ENCODE peak calls at places on chromosome 5, in eight cellular contexts. B is psoas muscle, T is heart left ventricle, I is A673, S is K562, N is GM23248, Z is heart right ventricle, M is OCI-LY7. E is an unnamed sample. For H3K9me3, the result is how much of the 10 kb centered on the place peaks cover.

GRCh38 chr5:106880656-106881055 is 790.1 kb downstream of the EFNA5 start:
- DNase-seq in I (no peak), Z (no peak), N (no peak), B (no peak), M (no peak), T (no peak), S (no peak), E (no peak)

GRCh38 chr5:36305571-36306326 is 4.0 kb upstream of the RANBP3L start:
- DNase-seq in I (peak), T (peak), Z (peak), N (peak), B (peak), M (peak), S (no peak), E (no peak)

GRCh38 chr5:21820527-21820926 is 1032.6 kb downstream of the CDH12 start:
- DNase-seq in Z (no peak), B (no peak), S (no peak), I (peak), N (no peak), M (no peak), T (no peak), E (no peak)

GRCh38 chr5:151250346-151251000 is 2.5 kb upstream of the GM2A start:
- DNase-seq in Z (no peak), T (no peak), I (no peak), S (no peak), N (no peak), B (no peak), M (no peak), E (no peak)

GRCh38 chr5:148912714-148913398 is 86.4 kb downstream of the ADRB2 start:
- DNase-seq in N (peak), M (no peak), Z (no peak), B (no peak), I (peak), T (no peak), S (no peak), E (no peak)

GRCh38 chr5:149646564-149646963 is 65.3 kb downstream of the ARHGEF37 start:
- DNase-seq in M (peak), Z (no peak), S (peak), T (no peak), I (peak), B (no peak), N (no peak), E (peak)

GRCh38 chr5:155308289-155308688 is 294.7 kb downstream of the KIF4B start:
- DNase-seq in Z (no peak), B (no peak), N (no peak), I (no peak), T (no peak), M (no peak), S (no peak), E (no peak)

GRCh38 chr5:42888771-42889170 is 77.1 kb upstream of the SELENOP start:
- DNase-seq in I (no peak), M (no peak), Z (no peak), S (no peak), B (no peak), T (no peak), N (no peak), E (no peak)

GRCh38 chr5:158992104-158992740 is 107.5 kb downstream of the EBF1 start:
- DNase-seq in Z (no peak), B (no peak), M (no peak), I (peak), T (no peak), N (peak), S (no peak), E (no peak)

GRCh38 chr5:160245506-160246100 is 16.3 kb downstream of the FABP6 start:
- DNase-seq in I (no peak), S (no peak), Z (no peak), N (no peak), T (no peak), M (no peak), B (no peak), E (no peak)

GRCh38 chr5:118450924-118451332 is 537.4 kb downstream of the DTWD2 start:
- DNase-seq in Z (no peak), B (no peak), I (peak), T (no peak), S (no peak), M (no peak), N (no peak), E (no peak)

GRCh38 chr5:10264569-10264968 is 14.5 kb downstream of the CCT5 start:
- DNase-seq in S (no peak), B (no peak), N (peak), I (no peak), T (no peak), M (no peak), Z (no peak), E (no peak)

GRCh38 chr5:158115468-158115867 is 256.5 kb upstream of the CLINT1 start:
- DNase-seq in B (no peak), M (no peak), Z (no peak), S (no peak), N (peak), T (no peak), I (no peak), E (no peak)

GRCh38 chr5:31587546-31587945 is 51.4 kb upstream of the PDZD2 start:
- DNase-seq in T (no peak), I (no peak), S (no peak), B (no peak), M (no peak), Z (no peak), N (no peak), E (no peak)

GRCh38 chr5:79702606-79703380 is 13.2 kb downstream of the CMYA5 start:
- DNase-seq in N (peak), I (peak), M (peak), Z (no peak), T (peak), B (peak), S (peak), E (no peak)

GRCh38 chr5:170523129-170523497 is 19.3 kb downstream of the KCNIP1 start:
- DNase-seq in I (peak), N (peak), B (no peak), S (no peak), M (no peak), Z (no peak), T (no peak), E (no peak)

GRCh38 chr5:144125163-144125726 is 45.2 kb downstream of the YIPF5 start:
- DNase-seq in I (no peak), T (no peak), M (no peak), S (no peak), B (no peak), N (no peak), Z (no peak), E (no peak)

GRCh38 chr5:3311443-3311842 is 284.2 kb upstream of the IRX1 start:
- DNase-seq in Z (no peak), N (no peak), M (no peak), T (no peak), I (no peak), B (no peak), S (no peak), E (no peak)

GRCh38 chr5:98771389-98772109 is 1.9 kb upstream of the RGMB start:
- DNase-seq in N (peak), I (peak), Z (no peak), M (peak), B (no peak), T (peak), S (peak), E (peak)

GRCh38 chr5:68392608-68393007 is 177.1 kb downstream of the PIK3R1 start:
- DNase-seq in N (no peak), M (peak), T (no peak), B (no peak), S (no peak), Z (no peak), I (no peak), E (no peak)

GRCh38 chr5:135016926-135017325 is 17.1 kb downstream of the PITX1 start:
- DNase-seq in T (peak), S (no peak), N (no peak), M (no peak), I (no peak), B (peak), Z (no peak), E (peak)

GRCh38 chr5:73438048-73438896 is 10.3 kb downstream of the FOXD1 start:
- DNase-seq in T (no peak), I (no peak), B (no peak), Z (no peak), S (no peak), M (no peak), N (peak), E (no peak)

GRCh38 chr5:79561525-79561893 is 47.6 kb upstream of the HOMER1 start:
- DNase-seq in B (no peak), M (no peak), S (no peak), Z (no peak), T (no peak), N (no peak), I (no peak), E (no peak)

DNA sequence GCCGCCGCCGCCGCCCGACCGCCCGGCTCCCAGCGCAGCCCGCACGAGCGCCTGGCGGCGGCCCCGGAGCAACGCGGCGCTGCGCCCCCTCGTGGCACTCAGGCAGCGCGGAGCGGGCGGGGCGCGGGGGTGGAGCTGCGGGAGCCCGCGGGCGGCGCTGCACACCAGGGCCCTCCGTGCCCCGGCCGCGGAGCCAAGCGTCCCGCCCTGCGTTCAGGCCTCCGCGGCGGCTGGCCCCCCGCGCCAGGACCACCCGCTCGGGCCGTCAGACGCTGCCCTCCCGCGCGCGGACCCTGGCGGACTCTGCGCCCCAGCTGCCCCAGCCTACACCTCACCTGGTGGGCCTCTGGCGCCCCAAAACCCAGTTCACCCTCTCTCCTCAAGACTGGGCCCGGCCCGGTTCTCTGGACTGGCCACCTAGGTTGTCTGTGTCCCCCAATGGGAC is at the start of gene RASGEF1C:
- DNase-seq in I (peak), T (peak), S (peak), M (no peak), N (peak), B (peak), Z (peak), E (no peak)
- H3K4me3 ChIP-seq in I (peak), T (peak), S (peak), M (no peak), N (peak), B (peak), Z (peak), E (peak)

DNA sequence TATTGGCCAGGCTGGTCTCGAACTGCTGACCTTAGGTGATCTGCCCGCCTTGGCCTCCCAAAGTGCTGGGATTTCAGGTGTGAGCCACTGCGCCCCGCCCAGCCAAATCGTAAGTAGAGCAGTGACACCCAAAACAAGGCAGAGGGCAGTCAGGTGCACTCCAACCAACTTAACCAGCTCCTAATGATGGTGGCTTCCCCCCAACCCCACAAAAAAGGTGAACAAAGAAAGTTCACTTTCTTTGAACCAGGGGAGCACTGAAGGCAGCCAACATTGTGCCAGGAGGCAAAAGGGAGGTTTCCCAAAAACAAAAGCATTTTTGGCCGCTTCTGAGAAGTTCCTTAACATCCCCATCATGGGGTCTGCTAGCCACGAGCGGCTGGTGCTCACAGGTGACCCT is 9.6 kb downstream of the GMCL2 start:
- DNase-seq in I (no peak), N (no peak), B (no peak), T (no peak), M (no peak), S (no peak), Z (no peak), E (no peak)
- H3K27ac ChIP-seq in I (no peak), N (no peak), B (no peak), T (no peak), M (no peak), S (no peak), Z (no peak), E (no peak)

DNA sequence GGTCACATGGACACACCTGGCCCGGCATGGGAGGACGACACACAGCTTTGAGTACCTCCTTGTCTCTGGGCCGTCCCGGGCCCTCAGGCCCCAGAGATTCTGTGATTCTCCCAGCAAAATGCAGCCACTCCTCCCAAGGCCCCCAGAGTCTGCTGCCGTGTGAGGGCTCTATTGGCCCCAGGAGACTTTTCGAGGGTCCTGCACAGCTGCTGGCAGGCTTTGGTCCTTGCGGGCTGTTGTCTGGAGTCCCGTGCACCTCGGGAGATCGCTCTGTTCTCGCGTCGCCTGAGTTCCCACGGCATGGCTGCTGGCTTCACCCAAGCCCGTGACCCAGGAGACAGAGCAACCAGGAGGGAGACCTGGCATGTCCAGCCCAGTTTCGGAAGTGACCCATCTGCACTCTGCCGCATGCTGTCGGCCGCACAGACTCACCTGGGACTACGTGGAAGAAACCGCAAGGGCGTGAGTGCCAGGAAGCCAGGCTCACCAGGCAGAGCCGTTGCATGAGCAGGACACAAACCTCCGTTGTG is 46.8 kb upstream of the NKD2 start:
- DNase-seq in M (no peak), Z (no peak), T (no peak), I (no peak), S (no peak), N (no peak), B (peak), E (no peak)
- H3K9me3 ChIP-seq in M (under half), Z (under half), T (under half), I (under half), S (under half), N (under half), B (under half), E (under half)

GRCh38 chr5:527646-528591 is 3.7 kb upstream of the SLC9A3 start:
- DNase-seq in S (no peak), B (no peak), Z (peak), T (no peak), N (no peak), M (no peak), I (no peak), E (no peak)
- H3K4me3 ChIP-seq in S (no peak), B (no peak), Z (no peak), T (no peak), N (no peak), M (no peak), I (no peak), E (no peak)

DNA sequence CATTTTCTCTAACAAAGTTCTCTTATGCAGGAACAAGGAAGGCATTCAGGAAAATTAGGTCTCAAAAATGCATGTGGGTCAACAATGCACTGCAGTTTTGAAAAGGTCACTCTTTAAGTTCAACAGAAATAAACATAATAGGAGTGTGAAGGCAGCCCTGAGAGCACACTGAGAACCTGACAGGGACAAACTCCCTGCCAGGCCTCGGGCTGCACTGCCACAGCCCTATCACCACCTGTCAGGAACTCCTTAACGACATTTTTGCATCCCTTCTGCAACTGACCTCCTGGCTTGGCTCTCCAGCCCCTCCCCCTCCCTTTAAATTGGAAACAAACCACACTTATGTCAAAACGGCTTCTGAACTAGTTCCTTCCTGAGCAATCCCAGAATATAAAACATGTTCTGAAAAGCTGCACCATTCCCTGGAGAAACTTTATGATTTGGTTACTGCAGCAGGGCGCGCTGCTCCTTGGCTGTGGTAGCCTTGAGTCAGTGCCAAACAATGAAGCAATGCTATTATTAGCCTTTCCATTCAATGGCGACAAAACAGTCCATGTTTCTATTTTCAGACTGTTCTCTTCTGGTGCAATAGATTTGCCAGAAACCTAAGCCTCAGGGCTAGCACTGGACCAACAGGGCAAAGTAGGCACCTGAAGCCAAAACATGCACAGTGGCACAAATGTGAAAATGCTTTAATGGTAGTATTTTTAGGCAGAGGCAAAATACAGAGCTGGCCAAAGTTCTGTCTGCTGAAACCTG is 160.1 kb upstream of the ZNF608 start:
- DNase-seq in M (peak), B (peak), I (peak), Z (peak), N (peak), T (peak), S (no peak), E (peak)
- H3K27ac ChIP-seq in M (no peak), B (peak), I (no peak), Z (peak), N (no peak), T (peak), S (no peak), E (peak)

DNA sequence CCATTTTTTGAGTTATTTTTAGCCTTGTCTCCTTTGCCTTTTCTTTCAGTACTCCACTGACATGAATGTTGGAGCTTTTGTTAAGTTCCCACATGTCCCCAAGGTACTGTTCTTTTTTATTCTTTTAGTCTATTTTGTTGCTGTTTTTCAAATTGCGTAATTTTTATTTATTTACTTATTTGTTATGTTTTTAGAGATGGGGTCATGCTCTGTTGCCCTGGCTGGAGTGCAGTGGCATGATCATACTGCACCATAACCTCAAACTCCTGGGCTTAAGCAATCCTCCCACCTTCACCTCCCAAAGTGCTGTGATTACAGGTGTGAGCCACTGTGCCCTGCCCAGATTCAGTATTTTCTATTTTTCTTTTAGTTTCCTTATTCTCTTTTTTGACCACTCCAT is 5.4 kb upstream of the PCDHA1 start:
- DNase-seq in S (no peak), M (no peak), T (no peak), Z (no peak), I (no peak), N (no peak), B (no peak), E (no peak)
- H3K9me3 ChIP-seq in S (under half), M (under half), T (under half), Z (half or more), I (under half), N (under half), B (under half), E (under half)